ENCODE peak calls at places on chromosomes 4 and X, in four cellular contexts. N, K, H and Q are unnamed samples. For H3K9me1, the result is how much of the 10 kb centered on the place peaks cover.

GRCh38 chr4:138573246-138573645 is 331.1 kb upstream of the SLC7A11 start:
- DNase-seq in N (no peak), K (no peak), H (peak), Q (no peak)

GRCh38 chr4:153497091-153497531 is 31.0 kb downstream of the TMEM131L start:
- DNase-seq in N (peak), K (no peak), H (peak), Q (no peak)

GRCh38 chr4:107546637-107547036 is 173.4 kb downstream of the PAPSS1 start:
- DNase-seq in N (no peak), K (no peak), H (no peak), Q (peak)

GRCh38 chr4:129218897-129219296 is 122.9 kb downstream of the C4orf33 start:
- DNase-seq in N (peak), K (no peak), H (peak), Q (no peak)

GRCh38 chr4:687048-687974 is 1.6 kb downstream of the SLC49A3 start:
- DNase-seq in N (peak), K (peak), H (peak), Q (no peak)

GRCh38 chr4:19850909-19851308 is 400.8 kb upstream of the SLIT2 start:
- DNase-seq in N (peak), K (no peak), H (peak), Q (no peak)

GRCh38 chr4:176671532-176671931 is 121.2 kb downstream of the VEGFC start:
- DNase-seq in N (no peak), K (no peak), H (peak), Q (no peak)

GRCh38 chrX:111098874-111099273 is 2.9 kb downstream of the PAK3 start:
- DNase-seq in N (no peak), K (peak), H (peak), Q (no peak)

GRCh38 chr4:153502584-153502983 is 36.4 kb downstream of the TMEM131L start:
- DNase-seq in N (no peak), K (no peak), H (peak), Q (no peak)

GRCh38 chrX:10111364-10112148 is 45.2 kb upstream of the CLCN4 start:
- DNase-seq in N (peak), K (no peak), H (peak), Q (no peak)

GRCh38 chrX:39777623-39778025 is 320.1 kb downstream of the BCOR start:
- DNase-seq in N (no peak), K (no peak), H (no peak), Q (no peak)

GRCh38 chr4:174222266-174222872 is 61.1 kb downstream of the FBXO8 start:
- DNase-seq in N (peak), K (no peak), H (peak), Q (no peak)

GRCh38 chrX:119004920-119005524 is 30.6 kb downstream of the LONRF3 start:
- DNase-seq in N (peak), K (peak), H (peak), Q (no peak)

GRCh38 chr4:76690091-76690905 is 207.6 kb downstream of the SOWAHB start:
- DNase-seq in N (no peak), K (no peak), H (peak), Q (no peak)

GRCh38 chr4:156568041-156568440 is 403.6 kb downstream of the PDGFC start:
- DNase-seq in N (no peak), K (no peak), H (peak), Q (no peak)

GRCh38 chr4:113476800-113477199 is 284.7 kb downstream of the CAMK2D start:
- DNase-seq in N (no peak), K (no peak), H (peak), Q (peak)

GRCh38 chr4:10034136-10034535 is 12.8 kb upstream of the SLC2A9 start:
- DNase-seq in N (no peak), K (no peak), H (no peak), Q (no peak)

GRCh38 chr4:155428128-155428527 is 51.4 kb upstream of the MAP9 start:
- DNase-seq in N (peak), K (no peak), H (no peak), Q (no peak)

GRCh38 chr4:125594203-125594602 is 279.4 kb downstream of the FAT4 start:
- DNase-seq in N (peak), K (no peak), H (no peak), Q (no peak)

GRCh38 chr4:125591290-125591689 is 276.5 kb downstream of the FAT4 start:
- DNase-seq in N (no peak), K (no peak), H (no peak), Q (no peak)

GRCh38 chr4:125590158-125590557 is 275.4 kb downstream of the FAT4 start:
- DNase-seq in N (no peak), K (no peak), H (no peak), Q (no peak)
- H2AFZ ChIP-seq in N (peak), K (no peak), H (no peak), Q (no peak)

GRCh38 chr4:42786350-42787070 is 106.0 kb upstream of the GRXCR1 start:
- DNase-seq in N (no peak), K (no peak), H (no peak), Q (no peak)
- H3K9me1 ChIP-seq in N (under half), K (under half), H (under half), Q (under half)

DNA sequence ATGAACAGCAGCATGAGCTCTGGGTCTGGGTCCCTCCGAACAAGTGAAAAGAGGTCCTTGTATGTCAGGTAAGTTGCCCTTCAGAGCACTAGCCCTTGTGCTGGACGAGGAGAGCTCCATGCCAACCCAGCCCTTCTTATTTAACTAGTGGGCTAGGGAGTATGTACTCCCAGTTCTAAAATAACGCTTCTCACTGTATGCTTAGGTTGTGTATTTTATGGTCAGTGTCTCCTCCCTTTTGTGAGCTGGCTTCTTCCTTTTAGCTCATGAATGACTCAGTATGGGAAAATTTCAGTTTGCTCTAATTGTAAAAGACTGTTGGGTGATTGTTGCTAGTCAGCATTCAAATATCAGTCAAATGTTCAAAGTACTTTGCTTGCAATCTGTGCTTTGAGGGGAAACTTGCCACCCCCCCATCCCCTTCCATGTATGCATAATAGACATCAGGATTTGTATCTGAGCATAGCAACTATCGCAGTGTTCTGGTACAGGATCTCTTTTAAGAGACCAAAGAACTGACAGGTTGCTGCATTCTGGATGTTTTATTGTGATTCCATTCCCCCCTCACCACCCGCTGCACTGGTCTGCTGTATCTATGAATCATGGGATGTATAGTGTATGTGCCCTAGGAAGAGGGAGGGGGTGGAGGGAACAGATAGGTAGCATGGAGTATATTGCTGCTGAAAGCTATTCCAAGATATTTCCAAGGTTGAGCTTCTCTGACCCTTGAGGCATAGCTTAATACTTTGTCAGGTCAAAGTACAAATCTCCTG is 34.7 kb downstream of the DLG3 start:
- DNase-seq in N (peak), K (no peak), H (peak), Q (no peak)
- H2AFZ ChIP-seq in N (peak), K (no peak), H (peak), Q (no peak)

DNA sequence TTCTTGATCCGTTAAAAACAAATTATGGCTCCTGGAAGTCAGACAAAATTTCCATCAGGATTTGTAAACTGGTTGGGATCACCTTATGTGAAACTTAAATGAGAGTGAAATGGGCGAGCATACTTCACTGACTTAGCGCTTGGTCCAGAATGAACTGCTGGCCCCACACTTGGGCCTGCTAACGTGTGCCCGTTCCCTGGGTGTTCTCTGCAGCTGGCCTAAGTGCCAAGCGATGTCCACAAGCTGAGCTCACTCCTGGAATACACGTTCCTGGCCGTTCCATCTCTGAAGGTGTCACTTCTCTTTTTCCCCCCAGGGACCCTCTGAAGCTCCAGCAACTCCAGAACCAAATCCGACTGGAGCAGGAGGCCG is 132.7 kb downstream of the CBR4 start:
- DNase-seq in N (no peak), K (no peak), H (no peak), Q (no peak)
- H3K9me1 ChIP-seq in N (under half), K (under half), H (under half), Q (under half)

GRCh38 chr4:16969696-16970135 is 71.3 kb upstream of the LDB2 start:
- DNase-seq in N (peak), K (no peak), H (peak), Q (no peak)
- H2AFZ ChIP-seq in N (no peak), K (no peak), H (peak), Q (no peak)

GRCh38 chrX:485368-485767 is 98.7 kb upstream of the PPP2R3B start:
- DNase-seq in N (no peak), K (no peak), H (no peak), Q (no peak)
- H3K9me1 ChIP-seq in N (under half), K (under half), H (under half), Q (under half)

GRCh38 chr4:105631818-105632400 is 76.6 kb downstream of the INTS12 start:
- DNase-seq in N (no peak), K (no peak), H (no peak), Q (no peak)

GRCh38 chr4:105633241-105633640 is 75.2 kb downstream of the INTS12 start:
- DNase-seq in N (no peak), K (no peak), H (no peak), Q (no peak)

GRCh38 chr4:105630670-105631655 is 77.5 kb downstream of the INTS12 start:
- DNase-seq in N (no peak), K (no peak), H (no peak), Q (no peak)

GRCh38 chr4:105634402-105634801 is 74.1 kb downstream of the INTS12 start:
- DNase-seq in N (no peak), K (no peak), H (no peak), Q (no peak)

GRCh38 chr4:105632599-105632998 is 75.9 kb downstream of the INTS12 start:
- DNase-seq in N (no peak), K (no peak), H (no peak), Q (no peak)
- H2AFZ ChIP-seq in N (no peak), K (no peak), H (no peak), Q (no peak)

GRCh38 chr4:144295286-144295995 is 154.9 kb upstream of the GYPA start:
- DNase-seq in N (peak), K (no peak), H (peak), Q (no peak)
- H3K9me1 ChIP-seq in N (under half), K (under half), H (under half), Q (under half)